ENCODE peak calls at places on chromosomes 11 and 22, in seven cellular contexts. H is neural progenitor cell; X is activated CD4-positive, alpha-beta T cell treated with anti-CD3 and anti-CD28 coated beads, Interleukin-2, amount 50 U/mL, for 1 hour; I is activated CD8-positive, alpha-beta memory T cell treated with anti-CD3 and anti-CD28 coated beads, Interleukin-2, amount 50 U/mL, for 48 hours; Z is stomach; D is naive thymus-derived CD4-positive, alpha-beta T cell; B is hypothalamus. A is an unnamed sample.
A peak's percentile ranks its signal among the peaks of the same experiment; 100 is the strongest.

GRCh38 chr11:46604796-46605195 is 11.0 kb upstream of the AMBRA1 start:
- DNase-seq in D (no peak), Z (no peak), B (no peak), H (no peak), I (no peak), X (no peak), A (no peak)

GRCh38 chr11:116309446-116309845 is 463.3 kb downstream of the BUD13 start:
- DNase-seq in Z (no peak), X (no peak), I (no peak), B (no peak), H (no peak), D (no peak), A (no peak)

GRCh38 chr11:40162901-40163300 is 1296.6 kb downstream of the LRRC4C start:
- DNase-seq in H (no peak), Z (no peak), D (no peak), X (no peak), B (no peak), I (no peak), A (no peak)

GRCh38 chr11:112226062-112226921 is at the start of gene PTS:
- DNase-seq in Z (peak; percentile 89), B (peak; percentile 88), D (peak; percentile 89), H (peak; percentile 94), I (peak; percentile 90), X (peak; percentile 76), A (peak; percentile 83)

GRCh38 chr11:123587044-123587443 is 67.4 kb downstream of the SCN3B start:
- DNase-seq in B (no peak), H (no peak), Z (no peak), D (no peak), X (no peak), I (no peak), A (no peak)

GRCh38 chr11:1227551-1228182 is 4.8 kb downstream of the MUC5B start:
- DNase-seq in X (no peak), D (no peak), Z (no peak), B (no peak), I (no peak), H (no peak), A (no peak)

GRCh38 chr22:40757071-40757470 is 62.1 kb downstream of the SLC25A17 start:
- DNase-seq in X (no peak), D (no peak), Z (no peak), B (no peak), I (no peak), H (no peak), A (no peak)

GRCh38 chr11:74543991-74544390 is 48.4 kb upstream of the POLD3 start:
- DNase-seq in H (no peak), I (no peak), Z (peak; percentile 69), B (no peak), D (no peak), X (no peak), A (no peak)

GRCh38 chr11:2139691-2140337 is 625 bp upstream of the IGF2 start:
- DNase-seq in Z (no peak), B (no peak), H (peak; percentile 62), I (no peak), X (no peak), D (no peak), A (no peak)

GRCh38 chr22:28348613-28349012 is 331.0 kb downstream of the TTC28 start:
- DNase-seq in Z (no peak), I (no peak), D (no peak), H (no peak), B (no peak), X (no peak), A (no peak)

GRCh38 chr11:119317592-119318239 is 786 bp upstream of the MCAM start:
- DNase-seq in I (no peak), H (no peak), X (no peak), D (no peak), Z (no peak), B (no peak), A (no peak)

GRCh38 chr22:26589367-26589844 is 526 bp downstream of the TPST2 start:
- DNase-seq in H (peak; percentile 54), Z (peak; percentile 38), I (peak; percentile 74), X (peak; percentile 18), B (no peak), D (peak; percentile 34), A (no peak)

GRCh38 chr22:50544078-50544745 is 1.5 kb upstream of the KLHDC7B start:
- DNase-seq in I (peak; percentile 93), B (peak; percentile 40), Z (peak; percentile 87), H (peak; percentile 93), D (peak; percentile 72), X (peak; percentile 82), A (peak; percentile 73)

GRCh38 chr22:46537946-46538815 is 761 bp upstream of the CELSR1 start:
- DNase-seq in I (no peak), X (no peak), H (peak; percentile 79), D (no peak), Z (no peak), B (no peak), A (no peak)

GRCh38 chr22:24178502-24179440 is 2.5 kb upstream of the SUSD2 start:
- DNase-seq in Z (no peak), H (peak; percentile 58), X (no peak), I (no peak), B (no peak), D (no peak), A (no peak)

GRCh38 chr11:47328449-47329390 is 23.8 kb downstream of the MYBPC3 start:
- DNase-seq in H (no peak), D (no peak), Z (no peak), I (no peak), X (no peak), B (peak; percentile 27), A (no peak)

GRCh38 chr11:121012091-121012490 is 11.8 kb upstream of the TBCEL start:
- DNase-seq in H (no peak), Z (no peak), I (no peak), B (no peak), D (no peak), X (no peak), A (no peak)

GRCh38 chr22:33659423-33659822 is 260.9 kb downstream of the LARGE1 start:
- DNase-seq in Z (no peak), B (no peak), H (no peak), D (no peak), I (no peak), X (no peak), A (no peak)